ENCODE peak calls at places on chromosomes 12 and 14, in eight cellular contexts. One of them, this sample, is unnamed.

GRCh38 chr12:3727877-3728632 is 24.9 kb downstream of the CRACR2A start:
- DNase-seq in right cardiac atrium: no peak
- DNase-seq in T-helper 9 cell: no peak
- DNase-seq in coronary artery: no peak
- DNase-seq in Daoy: peak; percentile 29
- DNase-seq in AG04449: no peak
- DNase-seq in NCI-H146: no peak
- DNase-seq in naive B cell: no peak
- DNase-seq in this sample: no peak

GRCh38 chr12:82567688-82568087 is 119.0 kb upstream of the TMTC2 start:
- DNase-seq in naive B cell: no peak
- DNase-seq in right cardiac atrium: no peak
- DNase-seq in NCI-H146: no peak
- DNase-seq in AG04449: no peak
- DNase-seq in T-helper 9 cell: no peak
- DNase-seq in Daoy: no peak
- DNase-seq in coronary artery: no peak
- DNase-seq in this sample: no peak

GRCh38 chr14:100298551-100299237 is 7.5 kb downstream of the SLC25A29 start:
- DNase-seq in naive B cell: no peak
- DNase-seq in T-helper 9 cell: no peak
- DNase-seq in AG04449: no peak
- DNase-seq in Daoy: no peak
- DNase-seq in right cardiac atrium: peak; percentile 34
- DNase-seq in coronary artery: no peak
- DNase-seq in NCI-H146: no peak
- DNase-seq in this sample: no peak

GRCh38 chr14:79064200-79064599 is 894.0 kb downstream of the NRXN3 start:
- DNase-seq in right cardiac atrium: no peak
- DNase-seq in AG04449: no peak
- DNase-seq in naive B cell: no peak
- DNase-seq in coronary artery: no peak
- DNase-seq in T-helper 9 cell: no peak
- DNase-seq in Daoy: no peak
- DNase-seq in NCI-H146: no peak
- DNase-seq in this sample: no peak

GRCh38 chr12:91687052-91688017 is 458.3 kb downstream of the BTG1 start:
- DNase-seq in Daoy: peak; percentile 51
- DNase-seq in coronary artery: no peak
- DNase-seq in NCI-H146: no peak
- DNase-seq in T-helper 9 cell: peak; percentile 0
- DNase-seq in right cardiac atrium: no peak
- DNase-seq in AG04449: no peak
- DNase-seq in naive B cell: no peak
- DNase-seq in this sample: no peak

GRCh38 chr14:24113379-24113800 is 1.2 kb upstream of the DCAF11 start:
- DNase-seq in AG04449: no peak
- DNase-seq in T-helper 9 cell: no peak
- DNase-seq in coronary artery: no peak
- DNase-seq in naive B cell: no peak
- DNase-seq in Daoy: no peak
- DNase-seq in right cardiac atrium: no peak
- DNase-seq in NCI-H146: no peak
- DNase-seq in this sample: no peak

GRCh38 chr14:22838631-22839041 is 2.3 kb downstream of the MMP14 start:
- DNase-seq in AG04449: no peak
- DNase-seq in right cardiac atrium: peak; percentile 67
- DNase-seq in coronary artery: peak; percentile 76
- DNase-seq in naive B cell: no peak
- DNase-seq in T-helper 9 cell: no peak
- DNase-seq in NCI-H146: no peak
- DNase-seq in Daoy: peak; percentile 79
- DNase-seq in this sample: no peak

GRCh38 chr12:2751686-2752085 is 43.1 kb upstream of the FKBP4 start:
- DNase-seq in T-helper 9 cell: no peak
- DNase-seq in AG04449: no peak
- DNase-seq in right cardiac atrium: no peak
- DNase-seq in naive B cell: no peak
- DNase-seq in NCI-H146: no peak
- DNase-seq in coronary artery: no peak
- DNase-seq in Daoy: no peak
- DNase-seq in this sample: no peak

GRCh38 chr12:106452309-106452708 is 94.8 kb downstream of the POLR3B start:
- DNase-seq in coronary artery: no peak
- DNase-seq in T-helper 9 cell: no peak
- DNase-seq in naive B cell: no peak
- DNase-seq in AG04449: no peak
- DNase-seq in right cardiac atrium: no peak
- DNase-seq in Daoy: no peak
- DNase-seq in NCI-H146: peak; percentile 67
- DNase-seq in this sample: no peak

GRCh38 chr12:119061208-119061796 is 80.0 kb downstream of the SRRM4 start:
- DNase-seq in T-helper 9 cell: no peak
- DNase-seq in coronary artery: no peak
- DNase-seq in naive B cell: no peak
- DNase-seq in right cardiac atrium: peak; percentile 88
- DNase-seq in AG04449: no peak
- DNase-seq in NCI-H146: no peak
- DNase-seq in Daoy: peak; percentile 14
- DNase-seq in this sample: no peak

GRCh38 chr14:93132472-93133065 is 16.8 kb upstream of the ITPK1 start:
- DNase-seq in AG04449: no peak
- DNase-seq in T-helper 9 cell: no peak
- DNase-seq in coronary artery: no peak
- DNase-seq in Daoy: peak; percentile 53
- DNase-seq in naive B cell: no peak
- DNase-seq in right cardiac atrium: no peak
- DNase-seq in NCI-H146: peak; percentile 26
- DNase-seq in this sample: peak; percentile 39

GRCh38 chr12:104297477-104298113 is 5.9 kb upstream of the EID3 start:
- DNase-seq in naive B cell: no peak
- DNase-seq in T-helper 9 cell: no peak
- DNase-seq in right cardiac atrium: no peak
- DNase-seq in NCI-H146: no peak
- DNase-seq in AG04449: no peak
- DNase-seq in Daoy: no peak
- DNase-seq in coronary artery: no peak
- DNase-seq in this sample: no peak

GRCh38 chr12:115404761-115405470 is 720.9 kb upstream of the TBX3 start:
- DNase-seq in coronary artery: no peak
- DNase-seq in T-helper 9 cell: no peak
- DNase-seq in right cardiac atrium: no peak
- DNase-seq in naive B cell: no peak
- DNase-seq in AG04449: peak; percentile 84
- DNase-seq in Daoy: peak; percentile 69
- DNase-seq in NCI-H146: no peak
- DNase-seq in this sample: no peak

GRCh38 chr12:106648736-106649135 is 65.9 kb downstream of the RFX4 start:
- DNase-seq in AG04449: no peak
- DNase-seq in T-helper 9 cell: no peak
- DNase-seq in NCI-H146: peak; percentile 62
- DNase-seq in coronary artery: no peak
- DNase-seq in right cardiac atrium: no peak
- DNase-seq in Daoy: no peak
- DNase-seq in naive B cell: no peak
- DNase-seq in this sample: no peak

GRCh38 chr14:101005447-101005846 is 101.9 kb upstream of the RTL1 start:
- DNase-seq in NCI-H146: no peak
- DNase-seq in T-helper 9 cell: no peak
- DNase-seq in AG04449: no peak
- DNase-seq in coronary artery: peak; percentile 73
- DNase-seq in right cardiac atrium: peak; percentile 80
- DNase-seq in Daoy: no peak
- DNase-seq in naive B cell: no peak
- DNase-seq in this sample: no peak

GRCh38 chr14:101584049-101584859 is 23.0 kb downstream of the DIO3 start:
- DNase-seq in AG04449: peak; percentile 1
- DNase-seq in NCI-H146: no peak
- DNase-seq in right cardiac atrium: peak; percentile 70
- DNase-seq in T-helper 9 cell: no peak
- DNase-seq in Daoy: no peak
- DNase-seq in naive B cell: no peak
- DNase-seq in coronary artery: no peak
- DNase-seq in this sample: no peak

GRCh38 chr12:42611571-42612257 is 22.2 kb upstream of the PRICKLE1 start:
- DNase-seq in AG04449: no peak
- DNase-seq in T-helper 9 cell: no peak
- DNase-seq in Daoy: no peak
- DNase-seq in coronary artery: no peak
- DNase-seq in right cardiac atrium: no peak
- DNase-seq in naive B cell: no peak
- DNase-seq in NCI-H146: no peak
- DNase-seq in this sample: no peak

GRCh38 chr12:92259852-92260251 is 114.2 kb upstream of the BTG1 start:
- DNase-seq in Daoy: no peak
- DNase-seq in naive B cell: no peak
- DNase-seq in AG04449: no peak
- DNase-seq in T-helper 9 cell: no peak
- DNase-seq in coronary artery: no peak
- DNase-seq in NCI-H146: no peak
- DNase-seq in right cardiac atrium: no peak
- DNase-seq in this sample: no peak

GRCh38 chr12:13124661-13125505 is 21.4 kb upstream of the GSG1 start:
- DNase-seq in coronary artery: no peak
- DNase-seq in naive B cell: no peak
- DNase-seq in right cardiac atrium: no peak
- DNase-seq in T-helper 9 cell: no peak
- DNase-seq in Daoy: peak; percentile 48
- DNase-seq in NCI-H146: no peak
- DNase-seq in AG04449: no peak
- DNase-seq in this sample: no peak

GRCh38 chr14:67622675-67623074 is 3.0 kb downstream of the ARG2 start:
- DNase-seq in Daoy: peak; percentile 86
- DNase-seq in naive B cell: no peak
- DNase-seq in coronary artery: no peak
- DNase-seq in AG04449: peak; percentile 47
- DNase-seq in right cardiac atrium: no peak
- DNase-seq in NCI-H146: no peak
- DNase-seq in T-helper 9 cell: no peak
- DNase-seq in this sample: no peak

GRCh38 chr14:91796622-91797347 is 64.9 kb upstream of the CATSPERB start:
- DNase-seq in T-helper 9 cell: no peak
- DNase-seq in right cardiac atrium: no peak
- DNase-seq in naive B cell: no peak
- DNase-seq in NCI-H146: no peak
- DNase-seq in Daoy: peak; percentile 2
- DNase-seq in AG04449: no peak
- DNase-seq in coronary artery: no peak
- DNase-seq in this sample: no peak

GRCh38 chr14:42190744-42191143 is 584.1 kb downstream of the LRFN5 start:
- DNase-seq in NCI-H146: no peak
- DNase-seq in coronary artery: no peak
- DNase-seq in right cardiac atrium: no peak
- DNase-seq in Daoy: no peak
- DNase-seq in T-helper 9 cell: no peak
- DNase-seq in AG04449: no peak
- DNase-seq in naive B cell: no peak
- DNase-seq in this sample: no peak

GRCh38 chr14:66237701-66238100 is 248.5 kb upstream of the CCDC196 start:
- DNase-seq in T-helper 9 cell: no peak
- DNase-seq in coronary artery: no peak
- DNase-seq in naive B cell: no peak
- DNase-seq in Daoy: no peak
- DNase-seq in right cardiac atrium: no peak
- DNase-seq in NCI-H146: no peak
- DNase-seq in AG04449: no peak
- DNase-seq in this sample: no peak

GRCh38 chr12:110932048-110932447 is 11.7 kb upstream of the MYL2 start:
- DNase-seq in coronary artery: peak; percentile 41
- DNase-seq in right cardiac atrium: no peak
- DNase-seq in naive B cell: no peak
- DNase-seq in T-helper 9 cell: no peak
- DNase-seq in NCI-H146: no peak
- DNase-seq in Daoy: no peak
- DNase-seq in AG04449: no peak
- DNase-seq in this sample: no peak

GRCh38 chr12:132277374-132277801 is 52.0 kb downstream of the GALNT9 start:
- DNase-seq in Daoy: no peak
- DNase-seq in naive B cell: no peak
- DNase-seq in T-helper 9 cell: no peak
- DNase-seq in AG04449: no peak
- DNase-seq in NCI-H146: no peak
- DNase-seq in right cardiac atrium: peak; percentile 36
- DNase-seq in coronary artery: no peak
- DNase-seq in this sample: no peak

GRCh38 chr14:95056476-95056875 is 100.9 kb downstream of the DICER1 start:
- DNase-seq in AG04449: no peak
- DNase-seq in NCI-H146: peak; percentile 88
- DNase-seq in Daoy: no peak
- DNase-seq in coronary artery: no peak
- DNase-seq in naive B cell: no peak
- DNase-seq in right cardiac atrium: no peak
- DNase-seq in T-helper 9 cell: no peak
- DNase-seq in this sample: no peak

GRCh38 chr14:31261859-31262739 is 54.5 kb upstream of the HECTD1 start:
- DNase-seq in Daoy: no peak
- DNase-seq in T-helper 9 cell: no peak
- DNase-seq in naive B cell: no peak
- DNase-seq in AG04449: no peak
- DNase-seq in right cardiac atrium: no peak
- DNase-seq in coronary artery: peak; percentile 76
- DNase-seq in NCI-H146: peak; percentile 20
- DNase-seq in this sample: no peak

GRCh38 chr14:33505963-33506329 is 444.9 kb downstream of the EGLN3 start:
- DNase-seq in AG04449: no peak
- DNase-seq in T-helper 9 cell: no peak
- DNase-seq in right cardiac atrium: no peak
- DNase-seq in coronary artery: no peak
- DNase-seq in NCI-H146: no peak
- DNase-seq in Daoy: no peak
- DNase-seq in naive B cell: no peak
- DNase-seq in this sample: no peak

GRCh38 chr14:84375235-84375634 is 1154.7 kb upstream of the FLRT2 start:
- DNase-seq in NCI-H146: no peak
- DNase-seq in AG04449: no peak
- DNase-seq in T-helper 9 cell: no peak
- DNase-seq in right cardiac atrium: no peak
- DNase-seq in coronary artery: no peak
- DNase-seq in Daoy: no peak
- DNase-seq in naive B cell: no peak
- DNase-seq in this sample: no peak